ENCODE peak calls at places on chromosome 20, in six cellular contexts. G, A, B, O, F and Q are unnamed samples.

GRCh38 chr20:44910690-44911262 is 916 bp downstream of the PABPC1L start:
- DNase-seq in A (no peak), O (no peak), G (peak; percentile 33), F (no peak), B (no peak), Q (peak; percentile 15)

GRCh38 chr20:904146-904545 is 12.0 kb downstream of the ANGPT4 start:
- DNase-seq in G (no peak), A (no peak), B (no peak), F (no peak), O (no peak), Q (no peak)

GRCh38 chr20:25259788-25260254 is 11.9 kb downstream of the PYGB start:
- DNase-seq in G (no peak), B (no peak), F (no peak), O (no peak), A (peak; percentile 39), Q (no peak)

GRCh38 chr20:62830251-62830650 is 13.4 kb downstream of the COL9A3 start:
- DNase-seq in A (no peak), F (no peak), G (no peak), O (no peak), B (no peak), Q (no peak)

GRCh38 chr20:32159766-32160221 is 47.7 kb downstream of the PLAGL2 start:
- DNase-seq in F (no peak), G (no peak), B (no peak), O (no peak), A (no peak), Q (no peak)

GRCh38 chr20:22796465-22797077 is 212.2 kb upstream of the FOXA2 start:
- DNase-seq in F (no peak), A (no peak), B (no peak), G (no peak), O (peak; percentile 11), Q (no peak)

GRCh38 chr20:39706089-39706721 is 744.1 kb downstream of the DHX35 start:
- DNase-seq in F (no peak), O (no peak), B (no peak), G (no peak), A (no peak), Q (peak; percentile 16)

GRCh38 chr20:48827880-48828733 is at the start of gene PREX1:
- DNase-seq in F (peak; percentile 65), G (peak; percentile 96), O (no peak), A (peak; percentile 79), B (peak; percentile 90), Q (peak; percentile 74)

GRCh38 chr20:36574278-36575065 is 1.1 kb downstream of the TGIF2 start:
- DNase-seq in F (peak; percentile 45), O (no peak), A (peak; percentile 58), G (peak; percentile 78), B (no peak), Q (peak; percentile 74)

GRCh38 chr20:35145141-35145564 is 2.0 kb downstream of the EDEM2 start:
- DNase-seq in O (peak; percentile 41), A (no peak), F (no peak), G (peak; percentile 88), B (no peak), Q (no peak)

GRCh38 chr20:5621305-5621704 is 128.9 kb upstream of the SHLD1 start:
- DNase-seq in A (no peak), O (no peak), F (no peak), B (peak; percentile 51), G (peak; percentile 24), Q (peak; percentile 40)